ENCODE peak calls at places on chromosomes 6 and 20, in six cellular contexts. One of them, this sample, is unnamed.

GRCh38 chr6:147615659-147616456 is 107.4 kb downstream of the SAMD5 start:
- DNase-seq in amygdala: no peak
- DNase-seq in RWPE1: no peak
- DNase-seq in activated gamma-delta T cell treated with anti-CD3 and anti-CD28 coated beads, Interleukin-2, amount 50 U/mL, for 16 hours: no peak
- DNase-seq in astrocyte of the spinal cord: peak; percentile 80
- DNase-seq in HS-5: no peak
- DNase-seq in this sample: no peak

GRCh38 chr6:158344534-158344933 is 32.3 kb downstream of the TULP4 start:
- DNase-seq in HS-5: no peak
- DNase-seq in activated gamma-delta T cell treated with anti-CD3 and anti-CD28 coated beads, Interleukin-2, amount 50 U/mL, for 16 hours: no peak
- DNase-seq in amygdala: no peak
- DNase-seq in RWPE1: no peak
- DNase-seq in astrocyte of the spinal cord: no peak
- DNase-seq in this sample: no peak

GRCh38 chr20:34525709-34526416 is 9.6 kb downstream of the DYNLRB1 start:
- DNase-seq in astrocyte of the spinal cord: peak; percentile 97
- DNase-seq in HS-5: peak; percentile 98
- DNase-seq in activated gamma-delta T cell treated with anti-CD3 and anti-CD28 coated beads, Interleukin-2, amount 50 U/mL, for 16 hours: no peak
- DNase-seq in amygdala: no peak
- DNase-seq in RWPE1: peak; percentile 100
- DNase-seq in this sample: peak; percentile 98

GRCh38 chr20:61661025-61661424 is 404.7 kb downstream of the TAF4 start:
- DNase-seq in amygdala: no peak
- DNase-seq in astrocyte of the spinal cord: no peak
- DNase-seq in HS-5: no peak
- DNase-seq in RWPE1: no peak
- DNase-seq in activated gamma-delta T cell treated with anti-CD3 and anti-CD28 coated beads, Interleukin-2, amount 50 U/mL, for 16 hours: no peak
- DNase-seq in this sample: no peak

GRCh38 chr6:3138341-3138740 is 19.0 kb downstream of the TUBB2A start:
- DNase-seq in HS-5: no peak
- DNase-seq in activated gamma-delta T cell treated with anti-CD3 and anti-CD28 coated beads, Interleukin-2, amount 50 U/mL, for 16 hours: no peak
- DNase-seq in astrocyte of the spinal cord: no peak
- DNase-seq in amygdala: no peak
- DNase-seq in RWPE1: peak; percentile 51
- DNase-seq in this sample: no peak

GRCh38 chr6:129981598-129981997 is 36.8 kb upstream of the L3MBTL3 start:
- DNase-seq in activated gamma-delta T cell treated with anti-CD3 and anti-CD28 coated beads, Interleukin-2, amount 50 U/mL, for 16 hours: no peak
- DNase-seq in HS-5: no peak
- DNase-seq in amygdala: no peak
- DNase-seq in astrocyte of the spinal cord: peak; percentile 3
- DNase-seq in RWPE1: no peak
- DNase-seq in this sample: no peak

GRCh38 chr6:24918641-24919403 is 16.9 kb downstream of the RIPOR2 start:
- DNase-seq in RWPE1: no peak
- DNase-seq in HS-5: no peak
- DNase-seq in amygdala: no peak
- DNase-seq in activated gamma-delta T cell treated with anti-CD3 and anti-CD28 coated beads, Interleukin-2, amount 50 U/mL, for 16 hours: no peak
- DNase-seq in astrocyte of the spinal cord: no peak
- DNase-seq in this sample: no peak

GRCh38 chr6:146200136-146200708 is 171.4 kb downstream of the GRM1 start:
- DNase-seq in RWPE1: no peak
- DNase-seq in amygdala: no peak
- DNase-seq in HS-5: no peak
- DNase-seq in astrocyte of the spinal cord: peak; percentile 70
- DNase-seq in activated gamma-delta T cell treated with anti-CD3 and anti-CD28 coated beads, Interleukin-2, amount 50 U/mL, for 16 hours: no peak
- DNase-seq in this sample: no peak

GRCh38 chr6:125008957-125009356 is 46.7 kb downstream of the RNF217 start:
- DNase-seq in RWPE1: no peak
- DNase-seq in astrocyte of the spinal cord: no peak
- DNase-seq in HS-5: no peak
- DNase-seq in activated gamma-delta T cell treated with anti-CD3 and anti-CD28 coated beads, Interleukin-2, amount 50 U/mL, for 16 hours: no peak
- DNase-seq in amygdala: no peak
- DNase-seq in this sample: no peak

GRCh38 chr6:131262060-131262459 is 126.8 kb downstream of the AKAP7 start:
- DNase-seq in amygdala: no peak
- DNase-seq in activated gamma-delta T cell treated with anti-CD3 and anti-CD28 coated beads, Interleukin-2, amount 50 U/mL, for 16 hours: no peak
- DNase-seq in HS-5: no peak
- DNase-seq in RWPE1: no peak
- DNase-seq in astrocyte of the spinal cord: no peak
- DNase-seq in this sample: no peak

GRCh38 chr20:35901678-35902544 is 52.4 kb downstream of the SCAND1 start:
- DNase-seq in astrocyte of the spinal cord: peak; percentile 88
- DNase-seq in amygdala: no peak
- DNase-seq in HS-5: peak; percentile 81
- DNase-seq in RWPE1: peak; percentile 95
- DNase-seq in activated gamma-delta T cell treated with anti-CD3 and anti-CD28 coated beads, Interleukin-2, amount 50 U/mL, for 16 hours: no peak
- DNase-seq in this sample: no peak

GRCh38 chr20:37516697-37517370 is 4.2 kb upstream of the NNAT start:
- DNase-seq in activated gamma-delta T cell treated with anti-CD3 and anti-CD28 coated beads, Interleukin-2, amount 50 U/mL, for 16 hours: no peak
- DNase-seq in astrocyte of the spinal cord: peak; percentile 80
- DNase-seq in amygdala: no peak
- DNase-seq in HS-5: no peak
- DNase-seq in RWPE1: no peak
- DNase-seq in this sample: no peak

GRCh38 chr6:29925341-29926080 is 16.8 kb upstream of the HLA-A start:
- DNase-seq in astrocyte of the spinal cord: no peak
- DNase-seq in activated gamma-delta T cell treated with anti-CD3 and anti-CD28 coated beads, Interleukin-2, amount 50 U/mL, for 16 hours: no peak
- DNase-seq in amygdala: no peak
- DNase-seq in RWPE1: peak; percentile 28
- DNase-seq in HS-5: no peak
- DNase-seq in this sample: no peak

GRCh38 chr6:155371230-155371629 is 56.9 kb upstream of the TFB1M start:
- DNase-seq in amygdala: no peak
- DNase-seq in astrocyte of the spinal cord: no peak
- DNase-seq in RWPE1: no peak
- DNase-seq in activated gamma-delta T cell treated with anti-CD3 and anti-CD28 coated beads, Interleukin-2, amount 50 U/mL, for 16 hours: no peak
- DNase-seq in HS-5: no peak
- DNase-seq in this sample: no peak

GRCh38 chr6:168038576-168039140 is 40.4 kb downstream of the FRMD1 start:
- DNase-seq in HS-5: no peak
- DNase-seq in RWPE1: no peak
- DNase-seq in amygdala: no peak
- DNase-seq in activated gamma-delta T cell treated with anti-CD3 and anti-CD28 coated beads, Interleukin-2, amount 50 U/mL, for 16 hours: no peak
- DNase-seq in astrocyte of the spinal cord: no peak
- DNase-seq in this sample: no peak